ENCODE peak calls at places on chromosomes 16 and 17, in four cellular contexts. Q, X, S and P are unnamed samples.

GRCh38 chr16:54287018-54287757 is 601 bp upstream of the IRX3 start:
- DNase-seq in Q (no peak), X (no peak), S (no peak), P (no peak)

GRCh38 chr16:9844361-9844760 is 337.9 kb downstream of the GRIN2A start:
- DNase-seq in Q (no peak), X (no peak), S (no peak), P (peak; percentile 32)

GRCh38 chr16:89200850-89201466 is 621 bp upstream of the SLC22A31 start:
- DNase-seq in Q (no peak), X (peak; percentile 29), S (no peak), P (no peak)

GRCh38 chr17:29179232-29180036 is 764 bp downstream of the MYO18A start:
- DNase-seq in Q (no peak), X (peak; percentile 86), S (no peak), P (peak; percentile 84)

GRCh38 chr17:57394375-57394774 is 138.1 kb downstream of the MSI2 start:
- DNase-seq in Q (no peak), X (no peak), S (no peak), P (no peak)

GRCh38 chr16:57574646-57575467 is 32.4 kb downstream of the ADGRG5 start:
- DNase-seq in Q (no peak), X (no peak), S (no peak), P (no peak)

GRCh38 chr16:85458952-85459351 is 154.2 kb upstream of the GSE1 start:
- DNase-seq in Q (no peak), X (no peak), S (no peak), P (no peak)

GRCh38 chr17:81519284-81520020 is 6.9 kb upstream of the ACTG1 start:
- DNase-seq in Q (no peak), X (peak; percentile 93), S (peak; percentile 66), P (peak; percentile 96)

GRCh38 chr16:72112906-72113615 is 19.4 kb downstream of the DHX38 start:
- DNase-seq in Q (no peak), X (no peak), S (no peak), P (no peak)

GRCh38 chr16:4976611-4977145 is 18.5 kb downstream of the SEC14L5 start:
- DNase-seq in Q (no peak), X (no peak), S (no peak), P (no peak)

GRCh38 chr16:69827527-69827926 is 65.4 kb downstream of the WWP2 start:
- DNase-seq in Q (no peak), X (no peak), S (no peak), P (no peak)

GRCh38 chr17:50129303-50129945 is 536 bp downstream of the SAMD14 start:
- DNase-seq in Q (peak; percentile 53), X (peak; percentile 69), S (peak; percentile 53), P (peak; percentile 35)

GRCh38 chr17:9859781-9860180 is 34.1 kb downstream of the GLP2R start:
- DNase-seq in Q (no peak), X (no peak), S (no peak), P (no peak)

GRCh38 chr17:74297941-74298340 is 23.9 kb downstream of the DNAI2 start:
- DNase-seq in Q (no peak), X (no peak), S (no peak), P (no peak)

GRCh38 chr17:5011928-5012327 is 14.2 kb downstream of the KIF1C start:
- DNase-seq in Q (peak; percentile 59), X (no peak), S (no peak), P (no peak)

GRCh38 chr16:30368122-30368791 is 2.0 kb downstream of the TBC1D10B start:
- DNase-seq in Q (peak; percentile 61), X (peak; percentile 71), S (no peak), P (peak; percentile 46)

GRCh38 chr16:9417898-9418297 is 326.5 kb downstream of the HAPSTR1 start:
- DNase-seq in Q (no peak), X (no peak), S (no peak), P (no peak)

GRCh38 chr16:61926766-61927165 is 109.5 kb downstream of the CDH8 start:
- DNase-seq in Q (peak; percentile 1), X (no peak), S (no peak), P (no peak)

GRCh38 chr16:23836078-23836403 is 258 bp downstream of the PRKCB start:
- DNase-seq in Q (no peak), X (no peak), S (no peak), P (no peak)

GRCh38 chr17:45225964-45226530 is 4.4 kb downstream of the FMNL1 start:
- DNase-seq in Q (no peak), X (no peak), S (peak; percentile 97), P (no peak)

GRCh38 chr17:50981279-50981678 is 115.1 kb upstream of the TOB1 start:
- DNase-seq in Q (no peak), X (no peak), S (no peak), P (no peak)

GRCh38 chr16:48911700-48912099 is 301.7 kb upstream of the N4BP1 start:
- DNase-seq in Q (no peak), X (no peak), S (no peak), P (no peak)

GRCh38 chr17:70278846-70279465 is 109.6 kb downstream of the KCNJ2 start:
- DNase-seq in Q (no peak), X (no peak), S (no peak), P (no peak)

GRCh38 chr16:11697319-11697718 is 29.1 kb downstream of the SNN start:
- DNase-seq in Q (no peak), X (no peak), S (no peak), P (no peak)

GRCh38 chr16:9124908-9125584 is 33.6 kb downstream of the HAPSTR1 start:
- DNase-seq in Q (no peak), X (no peak), S (no peak), P (no peak)

GRCh38 chr17:67011527-67012175 is 32.7 kb upstream of the CACNG1 start:
- DNase-seq in Q (no peak), X (no peak), S (no peak), P (no peak)

GRCh38 chr16:23694707-23695373 is 16.2 kb downstream of the PLK1 start:
- DNase-seq in Q (peak; percentile 37), X (peak; percentile 46), S (no peak), P (no peak)

GRCh38 chr17:21044971-21045370 is 2.2 kb upstream of the USP22 start:
- DNase-seq in Q (no peak), X (no peak), S (no peak), P (no peak)

GRCh38 chr16:76118344-76118743 is 158.9 kb upstream of the CNTNAP4 start:
- DNase-seq in Q (no peak), X (no peak), S (no peak), P (no peak)

GRCh38 chr16:65770752-65771151 is 595.7 kb upstream of the CDH5 start:
- DNase-seq in Q (no peak), X (no peak), S (no peak), P (no peak)

GRCh38 chr16:35187665-35188225 is 1728.3 kb downstream of the TP53TG3F start:
- DNase-seq in Q (no peak), X (no peak), S (no peak), P (no peak)

GRCh38 chr16:35186045-35186759 is 1726.8 kb downstream of the TP53TG3F start:
- DNase-seq in Q (no peak), X (no peak), S (no peak), P (no peak)

GRCh38 chr16:35185366-35186044 is 1726.1 kb downstream of the TP53TG3F start:
- DNase-seq in Q (no peak), X (no peak), S (no peak), P (no peak)

GRCh38 chr16:35184356-35184870 is 1725.0 kb downstream of the TP53TG3F start:
- DNase-seq in Q (no peak), X (no peak), S (no peak), P (no peak)

DNA sequence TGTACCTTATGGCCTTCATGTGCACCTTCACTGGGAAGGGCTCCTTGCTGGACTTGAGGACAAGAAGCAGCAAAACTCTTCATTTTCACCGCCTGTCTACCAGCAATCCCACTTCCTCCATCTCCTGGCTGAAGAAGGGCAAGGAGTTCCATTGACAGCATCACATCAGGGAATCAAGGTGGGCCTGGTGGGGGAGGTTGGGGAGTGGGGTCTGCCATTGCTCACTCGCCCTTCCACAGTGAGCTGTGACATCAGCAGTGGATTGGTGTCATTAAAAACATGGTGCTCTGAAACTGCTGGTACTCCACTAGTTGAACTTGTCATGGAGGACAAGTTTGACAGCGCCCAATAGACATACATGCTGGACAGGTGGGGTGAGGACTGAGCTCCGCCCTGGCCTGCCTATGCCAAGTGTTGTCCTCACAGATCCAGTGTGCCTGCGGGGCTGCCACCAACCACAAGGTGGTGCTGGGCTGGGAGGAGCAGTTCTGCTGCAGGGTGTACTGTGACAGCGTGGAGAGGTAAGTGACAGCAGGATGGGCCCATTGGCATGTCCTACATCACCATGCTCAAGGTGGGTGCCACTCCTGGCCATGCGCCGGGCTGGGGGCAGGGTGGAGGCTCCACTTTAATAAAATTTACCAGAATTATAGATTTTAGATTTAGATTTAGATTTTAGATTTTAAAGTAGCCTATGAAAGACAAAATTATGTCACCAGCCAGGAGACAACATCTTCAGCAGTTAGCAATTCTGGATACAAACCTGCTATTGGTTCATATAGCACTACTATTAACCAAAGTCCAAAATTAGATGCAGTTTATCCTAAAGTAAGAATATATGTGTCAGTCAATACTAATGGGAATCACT is 1729.1 kb downstream of the TP53TG3F start:
- DNase-seq in Q (no peak), X (no peak), S (no peak), P (no peak)
- TF ChIP-seq CTCF in Q (no peak), X (no peak), S (no peak), P (no peak)

GRCh38 chr17:34670618-34671017 is 91.2 kb downstream of the TMEM132E start:
- DNase-seq in Q (no peak), X (no peak), S (no peak), P (no peak)
- TF ChIP-seq CTCF in Q (no peak), X (no peak), S (no peak), P (no peak)

GRCh38 chr16:50324345-50324744 is 44.4 kb downstream of the BRD7 start:
- DNase-seq in Q (no peak), X (no peak), S (no peak), P (no peak)

GRCh38 chr16:50322333-50322732 is 46.5 kb downstream of the BRD7 start:
- DNase-seq in Q (no peak), X (no peak), S (no peak), P (no peak)

GRCh38 chr16:50320310-50320709 is 48.5 kb downstream of the BRD7 start:
- DNase-seq in Q (no peak), X (no peak), S (no peak), P (no peak)

GRCh38 chr16:50326264-50326663 is 42.5 kb downstream of the BRD7 start:
- DNase-seq in Q (no peak), X (no peak), S (no peak), P (no peak)

GRCh38 chr16:50323335-50324011 is 45.3 kb downstream of the BRD7 start:
- DNase-seq in Q (peak; percentile 57), X (peak; percentile 61), S (no peak), P (no peak)
- TF ChIP-seq CTCF in Q (peak; percentile 20), X (peak; percentile 41), S (peak; percentile 43), P (no peak)

GRCh38 chr17:7502987-7503386 is 18.8 kb downstream of the POLR2A start:
- DNase-seq in Q (no peak), X (no peak), S (no peak), P (no peak)
- TF ChIP-seq CTCF in Q (peak; percentile 24), X (peak; percentile 13), S (no peak), P (no peak)

GRCh38 chr17:31266042-31266441 is 31.0 kb downstream of the OMG start:
- DNase-seq in Q (no peak), X (no peak), S (no peak), P (no peak)
- TF ChIP-seq CTCF in Q (peak; percentile 24), X (peak; percentile 4), S (peak; percentile 56), P (no peak)